ENCODE peak calls at places on chromosome 11, in nine cellular contexts. D is left lung, E is heart right ventricle, A is GM23338, R is astrocyte of the cerebellum, O is nephron progenitor cell, G is AG09309, M is fibroblast of pulmonary artery, Y is hepatocyte. Q is an unnamed sample.

GRCh38 chr11:21817677-21818076 is 375.2 kb upstream of the ANO5 start:
- DNase-seq in G (no peak), M (no peak), E (no peak), O (no peak), Y (no peak), R (no peak), A (no peak), D (no peak), Q (no peak)

GRCh38 chr11:128551641-128552335 is 35.6 kb downstream of the ETS1 start:
- DNase-seq in A (no peak), E (no peak), O (no peak), R (no peak), M (no peak), Y (no peak), D (no peak), G (no peak), Q (no peak)

GRCh38 chr11:8356731-8357504 is 93.2 kb upstream of the LMO1 start:
- DNase-seq in M (no peak), R (no peak), D (no peak), G (no peak), E (peak), A (no peak), O (peak), Y (no peak), Q (no peak)

GRCh38 chr11:7546324-7546791 is 32.6 kb downstream of the PPFIBP2 start:
- DNase-seq in A (no peak), G (no peak), R (no peak), E (no peak), O (no peak), Y (no peak), D (no peak), M (no peak), Q (no peak)

GRCh38 chr11:2909145-2909914 is 19.9 kb downstream of the PHLDA2 start:
- DNase-seq in O (no peak), M (no peak), A (peak), G (no peak), E (no peak), Y (no peak), D (no peak), R (no peak), Q (no peak)

GRCh38 chr11:84144531-84144930 is 858.4 kb upstream of the CCDC90B start:
- DNase-seq in A (no peak), D (no peak), E (no peak), R (no peak), O (no peak), Y (no peak), M (no peak), G (no peak), Q (no peak)

GRCh38 chr11:120108154-120108784 is 29.6 kb downstream of the TRIM29 start:
- DNase-seq in O (peak), G (no peak), R (peak), Y (peak), A (peak), E (peak), D (peak), M (peak), Q (peak)

GRCh38 chr11:59753650-59754493 is 1.3 kb upstream of the STX3 start:
- DNase-seq in D (peak), A (peak), R (peak), G (peak), E (peak), O (peak), M (peak), Y (peak), Q (peak)

GRCh38 chr11:63567044-63567840 is 4.1 kb upstream of the PLAAT2 start:
- DNase-seq in Y (peak), G (peak), E (no peak), A (peak), O (no peak), D (no peak), M (peak), R (peak), Q (peak)

GRCh38 chr11:41497974-41498373 is 38.5 kb upstream of the LRRC4C start:
- DNase-seq in G (no peak), D (no peak), Y (no peak), O (no peak), M (peak), E (no peak), R (peak), A (peak), Q (no peak)

GRCh38 chr11:96567193-96567592 is 177.4 kb downstream of the JRKL start:
- DNase-seq in E (no peak), D (no peak), G (no peak), Y (no peak), O (no peak), R (no peak), A (peak), M (peak), Q (no peak)

GRCh38 chr11:79264284-79264683 is 176.5 kb downstream of the TENM4 start:
- DNase-seq in O (no peak), D (no peak), Y (no peak), A (no peak), E (no peak), R (peak), G (no peak), M (peak), Q (no peak)

GRCh38 chr11:119680899-119681370 is 48.1 kb downstream of the NECTIN1 start:
- DNase-seq in Y (no peak), A (no peak), E (peak), O (no peak), G (no peak), D (peak), M (peak), R (no peak), Q (no peak)

GRCh38 chr11:13940611-13941256 is 21.8 kb upstream of the SPON1 start:
- DNase-seq in A (no peak), G (no peak), D (no peak), R (no peak), Y (no peak), O (no peak), M (no peak), E (no peak), Q (no peak)

GRCh38 chr11:68775951-68776388 is 24.6 kb upstream of the TESMIN start:
- DNase-seq in D (no peak), A (no peak), O (no peak), E (no peak), R (no peak), Y (no peak), G (no peak), M (no peak), Q (no peak)

GRCh38 chr11:76674517-76675400 is 4.2 kb upstream of the LRRC32 start:
- DNase-seq in G (no peak), A (peak), R (no peak), M (no peak), D (no peak), Y (no peak), E (no peak), O (no peak), Q (no peak)
- TF ChIP-seq CTCF in G (no peak), A (peak), R (peak), M (no peak), D (no peak), Y (no peak), E (no peak), O (no peak), Q (peak)

GRCh38 chr11:18792066-18792591 is 531 bp upstream of the PTPN5 start:
- DNase-seq in D (no peak), E (no peak), A (peak), G (no peak), Y (no peak), R (no peak), M (no peak), O (no peak), Q (no peak)
- TF ChIP-seq CTCF in D (no peak), E (no peak), A (no peak), G (no peak), Y (no peak), R (no peak), M (no peak), O (no peak), Q (no peak)

DNA sequence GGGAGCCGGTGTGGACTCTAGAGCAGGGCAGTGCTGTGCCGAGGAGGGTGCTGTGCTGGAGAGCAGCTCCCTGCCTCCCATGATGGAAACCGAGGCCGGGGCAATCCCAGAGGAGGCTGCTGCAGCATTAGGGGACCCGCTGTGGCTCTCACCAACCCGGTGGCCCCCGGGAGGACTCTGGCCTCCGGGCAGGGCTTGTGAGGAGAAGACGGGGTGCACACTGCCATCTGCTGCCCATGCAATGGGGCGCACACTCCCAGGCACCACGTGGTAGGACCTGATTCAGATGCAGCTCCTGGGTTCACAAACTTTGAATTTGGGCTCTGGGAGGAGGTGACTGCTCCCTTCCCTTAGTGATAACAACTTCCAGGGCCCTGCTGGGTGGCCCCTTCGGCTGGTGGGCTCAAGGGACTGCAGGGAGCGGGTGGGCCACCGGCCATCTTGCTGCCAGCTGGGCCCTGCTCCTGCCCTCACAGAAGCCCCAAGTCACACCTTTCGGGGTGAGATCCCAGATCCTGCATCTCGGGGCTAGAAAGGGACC is 93.8 kb upstream of the FGF3 start:
- DNase-seq in E (no peak), G (no peak), R (no peak), A (peak), D (no peak), Y (no peak), O (peak), M (no peak), Q (no peak)
- TF ChIP-seq CTCF in E (no peak), G (peak), R (peak), A (peak), D (no peak), Y (peak), O (no peak), M (peak), Q (peak)

DNA sequence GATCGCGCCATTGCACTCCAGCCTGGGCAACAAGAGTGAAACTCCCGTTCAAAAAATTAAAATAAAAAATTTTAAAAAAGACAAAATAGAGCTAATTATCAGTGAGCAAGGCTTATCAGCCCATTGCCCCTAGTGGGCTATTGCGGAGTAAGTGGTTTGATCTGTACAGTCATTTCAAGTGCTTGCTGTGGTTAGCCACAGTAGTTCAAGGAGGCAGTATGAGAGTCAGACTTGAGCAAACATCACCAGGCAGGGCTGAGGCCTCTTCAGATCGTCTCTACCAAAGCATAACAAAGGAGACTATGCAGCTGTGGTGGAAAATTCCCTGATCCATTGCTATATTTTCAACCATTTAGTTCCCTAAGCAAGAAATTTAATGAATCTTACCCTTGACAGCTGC is 4.3 kb upstream of the SBF2 start:
- DNase-seq in D (no peak), R (peak), A (no peak), O (no peak), Y (no peak), G (no peak), M (peak), E (no peak), Q (no peak)
- TF ChIP-seq CTCF in D (no peak), R (peak), A (no peak), O (no peak), Y (no peak), G (peak), M (peak), E (no peak), Q (no peak)

GRCh38 chr11:61656347-61657077 is 23.7 kb upstream of the DAGLA start:
- DNase-seq in O (no peak), M (no peak), G (no peak), D (no peak), A (no peak), Y (no peak), R (no peak), E (no peak), Q (no peak)
- TF ChIP-seq CTCF in O (no peak), M (no peak), G (no peak), D (no peak), A (no peak), Y (no peak), R (no peak), E (no peak), Q (no peak)